ENCODE peak calls at places on chromosome 17, in nine cellular contexts. H is NCI-H1105; O is T-helper 9 cell; Z is glomerular endothelial cell; X is foreskin keratinocyte; K is Calu3; Q is activated CD8-positive, alpha-beta memory T cell treated with anti-CD3 and anti-CD28 coated beads, Interleukin-2, amount 10 ng/mL, durations not matched to agents 7 days and 5 days; V is heart left ventricle; M is activated T-cell treated with anti-CD3 and anti-CD28 coated beads, Interleukin-2, amount 50 U/mL, for 1 hour. W is an unnamed sample.

GRCh38 chr17:58311429-58311894 is 17.1 kb downstream of the TSPOAP1 start:
- DNase-seq in M (no peak), O (no peak), V (no peak), Q (peak; percentile 34), K (no peak), X (no peak), H (no peak), Z (no peak), W (no peak)

GRCh38 chr17:82754297-82755208 is 2.7 kb downstream of the TBCD start:
- DNase-seq in K (peak; percentile 64), Z (no peak), Q (no peak), V (no peak), X (peak; percentile 91), M (no peak), O (no peak), H (no peak), W (peak; percentile 43)

GRCh38 chr17:45265823-45266222 is 3.9 kb upstream of the SPATA32 start:
- DNase-seq in V (no peak), O (no peak), K (no peak), Z (no peak), Q (no peak), H (no peak), X (no peak), M (no peak), W (peak; percentile 95)

GRCh38 chr17:63440127-63440769 is 5.9 kb downstream of the CYB561 start:
- DNase-seq in Z (no peak), V (no peak), H (no peak), K (no peak), M (no peak), O (peak; percentile 25), X (no peak), Q (peak; percentile 59), W (no peak)

GRCh38 chr17:78381601-78382168 is 3.2 kb downstream of the PGS1 start:
- DNase-seq in M (peak; percentile 37), K (no peak), Q (peak; percentile 74), Z (no peak), O (peak; percentile 26), X (no peak), H (no peak), V (no peak), W (peak; percentile 84)

GRCh38 chr17:37731056-37731455 is 13.8 kb downstream of the HNF1B start:
- DNase-seq in Z (no peak), V (no peak), Q (no peak), H (no peak), X (no peak), K (no peak), M (no peak), O (no peak), W (no peak)

GRCh38 chr17:7444682-7445010 is 215 bp upstream of the CHRNB1 start:
- DNase-seq in K (no peak), O (no peak), Q (no peak), M (no peak), H (peak; percentile 92), V (no peak), X (no peak), Z (no peak), W (no peak)

GRCh38 chr17:49496183-49496865 is 1.2 kb downstream of the NGFR start:
- DNase-seq in H (peak; percentile 30), K (peak; percentile 88), V (peak; percentile 76), M (peak; percentile 88), O (peak; percentile 90), Z (no peak), Q (peak; percentile 86), X (no peak), W (peak; percentile 42)

GRCh38 chr17:69608808-69609494 is 194.5 kb downstream of the MAP2K6 start:
- DNase-seq in Q (no peak), O (no peak), V (peak; percentile 30), M (no peak), Z (no peak), K (no peak), X (peak; percentile 91), H (no peak), W (no peak)

GRCh38 chr17:73956595-73957465 is 246.6 kb upstream of the RPL38 start:
- DNase-seq in M (peak; percentile 71), Q (peak; percentile 46), O (peak; percentile 40), Z (no peak), X (no peak), V (peak; percentile 20), H (peak; percentile 26), K (peak; percentile 68), W (peak; percentile 55)

GRCh38 chr17:11287791-11288190 is 46.8 kb downstream of the SHISA6 start:
- DNase-seq in Q (no peak), M (no peak), X (no peak), Z (no peak), K (no peak), H (no peak), V (no peak), O (no peak), W (no peak)

GRCh38 chr17:13476722-13477121 is 125.0 kb downstream of the HS3ST3A1 start:
- DNase-seq in Q (no peak), X (no peak), O (no peak), H (no peak), Z (no peak), V (no peak), M (no peak), K (no peak), W (no peak)

GRCh38 chr17:27408891-27409290 is 47.4 kb upstream of the KSR1 start:
- DNase-seq in V (no peak), H (no peak), Q (no peak), M (no peak), K (no peak), Z (no peak), X (no peak), O (no peak), W (no peak)

GRCh38 chr17:48639136-48639535 is 13.0 kb upstream of the HOXB9 start:
- DNase-seq in K (no peak), O (no peak), V (no peak), Z (no peak), M (no peak), Q (no peak), H (no peak), X (no peak), W (no peak)

GRCh38 chr17:79745641-79746105 is 14.9 kb downstream of the ENPP7 start:
- DNase-seq in M (no peak), H (no peak), Q (no peak), X (no peak), K (no peak), O (no peak), V (no peak), Z (no peak), W (no peak)

GRCh38 chr17:44581868-44582267 is 24.6 kb downstream of the FZD2 start:
- DNase-seq in Z (no peak), O (no peak), X (no peak), H (no peak), K (peak; percentile 43), Q (no peak), M (no peak), V (no peak), W (no peak)

GRCh38 chr17:61159415-61159814 is 240.2 kb upstream of the TBX2 start:
- DNase-seq in Q (no peak), K (no peak), Z (no peak), H (no peak), M (no peak), X (no peak), O (no peak), V (no peak), W (no peak)

GRCh38 chr17:40323731-40324650 is 15.0 kb downstream of the RARA start:
- DNase-seq in V (peak; percentile 87), Q (peak; percentile 75), Z (no peak), H (no peak), K (no peak), M (peak; percentile 70), X (no peak), O (peak; percentile 74), W (no peak)

GRCh38 chr17:15278381-15278780 is 13.3 kb upstream of the PMP22 start:
- DNase-seq in Q (no peak), X (no peak), K (no peak), H (no peak), V (no peak), Z (no peak), M (no peak), O (no peak), W (no peak)

GRCh38 chr17:73798111-73798748 is 154.0 kb upstream of the SDK2 start:
- DNase-seq in Z (no peak), M (no peak), H (no peak), V (no peak), X (peak; percentile 54), O (no peak), K (peak; percentile 50), Q (no peak), W (peak; percentile 83)

GRCh38 chr17:4444782-4445473 is 11.2 kb downstream of the SPNS3 start:
- DNase-seq in M (no peak), O (no peak), H (no peak), K (peak; percentile 85), Q (no peak), X (no peak), Z (no peak), V (peak; percentile 83), W (peak; percentile 92)

GRCh38 chr17:14942511-14943185 is 322.5 kb downstream of the PMP22 start:
- DNase-seq in Z (no peak), X (peak; percentile 94), H (no peak), V (no peak), O (no peak), Q (no peak), M (no peak), K (no peak), W (no peak)

GRCh38 chr17:39213852-39214251 is 11.9 kb downstream of the STAC2 start:
- DNase-seq in Q (no peak), V (no peak), K (peak; percentile 97), M (no peak), O (no peak), Z (no peak), X (no peak), H (no peak), W (peak; percentile 48)

GRCh38 chr17:57338257-57338919 is 82.1 kb downstream of the MSI2 start:
- DNase-seq in V (no peak), Q (no peak), X (no peak), O (no peak), Z (no peak), K (no peak), H (no peak), M (no peak), W (no peak)

GRCh38 chr17:2214887-2215615 is 88.5 kb downstream of the SMG6 start:
- DNase-seq in K (no peak), Q (no peak), H (no peak), O (no peak), M (no peak), V (peak; percentile 70), Z (no peak), X (no peak), W (no peak)

GRCh38 chr17:44272321-44272951 is 4.5 kb upstream of the SLC4A1 start:
- DNase-seq in Q (no peak), H (no peak), K (no peak), V (no peak), M (no peak), Z (no peak), X (no peak), O (no peak), W (no peak)

GRCh38 chr17:56499799-56500388 is 93.6 kb upstream of the NOG start:
- DNase-seq in Z (peak; percentile 9), M (no peak), V (no peak), O (no peak), Q (no peak), H (no peak), K (peak; percentile 22), X (peak; percentile 5), W (peak; percentile 29)

GRCh38 chr17:5418858-5419355 is 555 bp downstream of the NUP88 start:
- DNase-seq in Z (peak; percentile 36), Q (peak; percentile 79), V (no peak), M (no peak), X (peak; percentile 31), O (peak; percentile 42), H (peak; percentile 29), K (peak; percentile 24), W (peak; percentile 71)

GRCh38 chr17:48426019-48426418 is 4.0 kb downstream of the SKAP1 start:
- DNase-seq in M (no peak), Q (no peak), H (no peak), K (no peak), V (no peak), X (no peak), Z (no peak), O (no peak), W (no peak)

GRCh38 chr17:83057793-83058477 is 21.5 kb upstream of the METRNL start:
- DNase-seq in V (peak; percentile 77), Q (peak; percentile 39), K (no peak), X (no peak), H (no peak), O (no peak), Z (no peak), M (peak; percentile 11), W (no peak)

GRCh38 chr17:11558681-11559234 is 39.5 kb upstream of the DNAH9 start:
- DNase-seq in X (no peak), V (no peak), M (no peak), K (no peak), O (no peak), Z (no peak), H (no peak), Q (no peak), W (no peak)